ENCODE peak calls at places on chromosomes 11 and 22, in seven cellular contexts. X is body of pancreas, K is stomach, T is tibial nerve, U is vagina, E is A549, M is endodermal cell. Q is an unnamed sample.

GRCh38 chr22:22371031-22371541 is 126.5 kb downstream of the VPREB1 start:
- DNase-seq in X (no peak), K (no peak), T (no peak), U (no peak), E (no peak), M (peak; percentile 63), Q (no peak)

GRCh38 chr11:46894506-46894905 is 23.8 kb downstream of the LRP4 start:
- DNase-seq in X (no peak), K (no peak), T (no peak), U (no peak), E (no peak), M (no peak), Q (no peak)

GRCh38 chr11:88332851-88333250 is 4.7 kb downstream of the CTSC start:
- DNase-seq in X (no peak), K (no peak), T (no peak), U (no peak), E (no peak), M (no peak), Q (no peak)

GRCh38 chr11:106021181-106021966 is 666 bp downstream of the MSANTD4 start:
- DNase-seq in X (no peak), K (no peak), T (no peak), U (no peak), E (no peak), M (no peak), Q (no peak)

GRCh38 chr22:31148953-31149627 is 8.8 kb upstream of the PLA2G3 start:
- DNase-seq in X (peak; percentile 84), K (peak; percentile 79), T (no peak), U (no peak), E (peak; percentile 75), M (peak; percentile 93), Q (peak; percentile 18)

GRCh38 chr11:35200811-35201341 is 61.9 kb downstream of the CD44 start:
- DNase-seq in X (no peak), K (no peak), T (no peak), U (no peak), E (no peak), M (no peak), Q (no peak)

GRCh38 chr22:42553475-42554361 is at the start of gene SERHL2:
- DNase-seq in X (peak; percentile 92), K (peak; percentile 92), T (peak; percentile 92), U (no peak), E (peak; percentile 90), M (peak; percentile 99), Q (peak; percentile 74)

GRCh38 chr22:28833276-28833923 is 33.0 kb upstream of the XBP1 start:
- DNase-seq in X (no peak), K (no peak), T (no peak), U (no peak), E (no peak), M (no peak), Q (no peak)

GRCh38 chr11:46513934-46514342 is 79.9 kb downstream of the AMBRA1 start:
- DNase-seq in X (peak; percentile 58), K (peak; percentile 52), T (no peak), U (no peak), E (no peak), M (no peak), Q (no peak)

GRCh38 chr11:9385288-9385902 is 943 bp downstream of the IPO7 start:
- DNase-seq in X (no peak), K (peak; percentile 59), T (no peak), U (no peak), E (peak; percentile 43), M (no peak), Q (no peak)

GRCh38 chr22:36017661-36018091 is 10.9 kb downstream of the RBFOX2 start:
- DNase-seq in X (no peak), K (no peak), T (no peak), U (no peak), E (no peak), M (no peak), Q (no peak)

GRCh38 chr11:102110761-102111010 is 439 bp downstream of the YAP1 start:
- DNase-seq in X (no peak), K (no peak), T (no peak), U (no peak), E (no peak), M (no peak), Q (peak; percentile 2)

GRCh38 chr11:61764606-61765260 is 12.3 kb downstream of the MYRF start:
- DNase-seq in X (no peak), K (peak; percentile 87), T (no peak), U (no peak), E (no peak), M (peak; percentile 72), Q (no peak)

GRCh38 chr22:42581762-42582716 is 28.3 kb downstream of the SERHL2 start:
- DNase-seq in X (peak; percentile 85), K (peak; percentile 80), T (peak; percentile 64), U (no peak), E (peak; percentile 51), M (peak; percentile 91), Q (peak; percentile 74)

GRCh38 chr11:33321483-33321882 is 64.3 kb downstream of the HIPK3 start:
- DNase-seq in X (no peak), K (no peak), T (no peak), U (no peak), E (no peak), M (no peak), Q (no peak)

GRCh38 chr22:27867114-27867957 is 51.7 kb downstream of the PITPNB start:
- DNase-seq in X (no peak), K (no peak), T (no peak), U (no peak), E (no peak), M (no peak), Q (no peak)

GRCh38 chr11:65478411-65479183 is 20.2 kb upstream of the MALAT1 start:
- DNase-seq in X (peak; percentile 66), K (peak; percentile 54), T (no peak), U (no peak), E (no peak), M (peak; percentile 76), Q (no peak)

GRCh38 chr11:8093931-8094575 is 13.0 kb downstream of the TUB start:
- DNase-seq in X (no peak), K (peak; percentile 15), T (no peak), U (no peak), E (no peak), M (peak; percentile 17), Q (no peak)

GRCh38 chr11:103202048-103202651 is 92.9 kb downstream of the DYNC2H1 start:
- DNase-seq in X (no peak), K (no peak), T (no peak), U (no peak), E (peak; percentile 7), M (no peak), Q (no peak)

DNA sequence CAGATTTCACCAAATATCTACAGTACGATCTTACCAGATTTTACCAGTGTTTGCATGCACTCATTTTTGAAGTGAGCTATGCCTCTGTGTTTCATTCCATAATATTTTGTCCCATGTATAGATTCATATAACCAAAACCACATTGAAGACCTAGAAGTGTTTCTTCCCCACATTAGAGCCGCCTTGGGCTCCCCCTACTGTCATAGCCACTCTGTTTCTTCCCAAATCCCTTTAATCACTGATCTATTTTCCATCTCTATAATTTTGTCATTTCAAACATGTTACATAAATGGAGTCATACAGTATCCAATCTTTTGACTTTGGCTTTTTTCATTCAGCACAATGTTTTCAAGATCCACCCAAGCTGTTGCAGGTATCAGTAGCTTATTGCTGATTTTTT is 12.7 kb downstream of the MRGPRX3 start:
- DNase-seq in X (no peak), K (no peak), T (no peak), U (no peak), E (peak; percentile 7), M (no peak), Q (no peak)
- TF ChIP-seq CTCF in X (peak; percentile 4), K (no peak), T (no peak), U (no peak), E (peak; percentile 29), M (peak; percentile 73), Q (no peak)

GRCh38 chr11:73152086-73152853 is 10.2 kb upstream of the FCHSD2 start:
- DNase-seq in X (no peak), K (peak; percentile 24), T (no peak), U (no peak), E (no peak), M (peak; percentile 11), Q (no peak)

GRCh38 chr11:73145986-73146575 is 4.0 kb upstream of the FCHSD2 start:
- DNase-seq in X (peak; percentile 65), K (peak; percentile 63), T (no peak), U (no peak), E (no peak), M (peak; percentile 34), Q (no peak)

GRCh38 chr11:73149105-73149504 is 7.0 kb upstream of the FCHSD2 start:
- DNase-seq in X (no peak), K (no peak), T (no peak), U (peak; percentile 14), E (no peak), M (no peak), Q (no peak)

GRCh38 chr11:73151371-73151870 is 9.3 kb upstream of the FCHSD2 start:
- DNase-seq in X (no peak), K (peak; percentile 1), T (no peak), U (no peak), E (no peak), M (no peak), Q (no peak)

GRCh38 chr11:73147771-73148681 is 5.9 kb upstream of the FCHSD2 start:
- DNase-seq in X (peak; percentile 70), K (no peak), T (no peak), U (no peak), E (no peak), M (no peak), Q (no peak)
- H3K27ac ChIP-seq in X (peak overlapping the region; percentile 78), K (peak overlapping the region; percentile 62), T (no peak overlapping the region), U (no peak overlapping the region), E (no peak overlapping the region), M (no peak overlapping the region), Q (no peak overlapping the region)

GRCh38 chr11:59106363-59107336 is at the start of gene FAM111B:
- DNase-seq in X (peak; percentile 87), K (peak; percentile 86), T (peak; percentile 48), U (no peak), E (peak; percentile 89), M (peak; percentile 97), Q (peak; percentile 45)

GRCh38 chr11:59097113-59097708 is 9.8 kb upstream of the FAM111B start:
- DNase-seq in X (peak; percentile 76), K (peak; percentile 71), T (peak; percentile 33), U (no peak), E (no peak), M (peak; percentile 83), Q (peak; percentile 56)

GRCh38 chr11:59102259-59102765 is 4.7 kb upstream of the FAM111B start:
- DNase-seq in X (peak; percentile 74), K (peak; percentile 65), T (peak; percentile 26), U (no peak), E (peak; percentile 57), M (peak; percentile 95), Q (peak; percentile 47)
- H3K9me3 ChIP-seq in X (no peaks in the 10 kb centered on the region), K (no peaks in the 10 kb centered on the region), T (no peaks in the 10 kb centered on the region), U (no peaks in the 10 kb centered on the region), E (no peaks in the 10 kb centered on the region), M (no peaks in the 10 kb centered on the region), Q (no peaks in the 10 kb centered on the region)

GRCh38 chr11:66546368-66546965 is at the start of gene ACTN3:
- DNase-seq in X (peak; percentile 32), K (no peak), T (peak; percentile 29), U (no peak), E (no peak), M (peak; percentile 86), Q (no peak)

GRCh38 chr11:66541892-66542291 is 4.0 kb downstream of the ZDHHC24 start:
- DNase-seq in X (no peak), K (no peak), T (no peak), U (no peak), E (no peak), M (no peak), Q (no peak)

GRCh38 chr11:66545701-66546367 is at the start of gene ZDHHC24:
- DNase-seq in X (peak; percentile 98), K (peak; percentile 98), T (peak; percentile 95), U (no peak), E (peak; percentile 97), M (peak; percentile 98), Q (peak; percentile 59)

GRCh38 chr11:66542362-66542761 is 3.5 kb downstream of the ZDHHC24 start:
- DNase-seq in X (no peak), K (no peak), T (no peak), U (no peak), E (no peak), M (no peak), Q (no peak)

GRCh38 chr11:66543263-66544107 is 2.4 kb downstream of the ZDHHC24 start:
- DNase-seq in X (peak; percentile 24), K (peak; percentile 47), T (no peak), U (no peak), E (no peak), M (peak; percentile 88), Q (peak; percentile 52)
- TF ChIP-seq CTCF in X (no peak), K (no peak), T (peak; percentile 38), U (peak; percentile 22), E (no peak), M (peak; percentile 77), Q (peak; percentile 47)